ENCODE peak calls at places on chromosomes 1 and 21, in seven cellular contexts. B, S, M, J, A, K and X are unnamed samples.

GRCh38 chr1:206012086-206012859 is 9.1 kb upstream of the RAB7B start:
- DNase-seq in B (no peak), S (no peak), M (no peak), J (no peak), A (no peak), K (no peak), X (no peak)

GRCh38 chr1:167252986-167253385 is 32.3 kb downstream of the POU2F1 start:
- DNase-seq in B (no peak), S (no peak), M (no peak), J (no peak), A (no peak), K (no peak), X (no peak)

GRCh38 chr1:223123238-223123976 is 19.6 kb downstream of the TLR5 start:
- DNase-seq in B (peak), S (peak), M (peak), J (peak), A (no peak), K (peak), X (peak)

GRCh38 chr1:197367631-197368030 is 99.6 kb downstream of the CRB1 start:
- DNase-seq in B (no peak), S (no peak), M (no peak), J (peak), A (no peak), K (no peak), X (no peak)

GRCh38 chr21:29313662-29314408 is 15.1 kb downstream of the BACH1 start:
- DNase-seq in B (no peak), S (no peak), M (no peak), J (no peak), A (no peak), K (no peak), X (no peak)

GRCh38 chr1:204846546-204846945 is 24.1 kb upstream of the NFASC start:
- DNase-seq in B (no peak), S (no peak), M (no peak), J (no peak), A (no peak), K (no peak), X (no peak)

GRCh38 chr1:230459463-230459862 is 33.3 kb upstream of the PGBD5 start:
- DNase-seq in B (no peak), S (peak), M (no peak), J (no peak), A (peak), K (no peak), X (no peak)

GRCh38 chr21:36706951-36707762 is 8.2 kb downstream of the SIM2 start:
- DNase-seq in B (no peak), S (peak), M (no peak), J (no peak), A (no peak), K (no peak), X (no peak)

GRCh38 chr1:216183007-216183406 is 240.2 kb downstream of the USH2A start:
- DNase-seq in B (no peak), S (peak), M (peak), J (no peak), A (peak), K (no peak), X (no peak)

GRCh38 chr21:31914472-31914871 is 41.7 kb downstream of the HUNK start:
- DNase-seq in B (no peak), S (no peak), M (no peak), J (no peak), A (no peak), K (no peak), X (no peak)

GRCh38 chr1:152003846-152004442 is 10.3 kb upstream of the S100A10 start:
- DNase-seq in B (no peak), S (no peak), M (no peak), J (no peak), A (no peak), K (no peak), X (no peak)

GRCh38 chr1:205582471-205583291 is 49.1 kb downstream of the ELK4 start:
- DNase-seq in B (no peak), S (no peak), M (no peak), J (no peak), A (no peak), K (no peak), X (no peak)

GRCh38 chr1:114669562-114670082 is at the start of gene DENND2C:
- DNase-seq in B (no peak), S (no peak), M (no peak), J (no peak), A (peak), K (no peak), X (no peak)

GRCh38 chr1:68470388-68470970 is 20.7 kb upstream of the RPE65 start:
- DNase-seq in B (no peak), S (peak), M (peak), J (no peak), A (peak), K (no peak), X (no peak)

GRCh38 chr1:32881871-32882850 is 4.1 kb upstream of the HPCA start:
- DNase-seq in B (no peak), S (no peak), M (no peak), J (peak), A (no peak), K (no peak), X (no peak)

GRCh38 chr1:19466112-19466561 is 19.2 kb downstream of the CAPZB start:
- DNase-seq in B (no peak), S (no peak), M (no peak), J (no peak), A (no peak), K (no peak), X (no peak)

GRCh38 chr1:168482106-168482505 is 61.7 kb downstream of the XCL2 start:
- DNase-seq in B (no peak), S (no peak), M (no peak), J (no peak), A (no peak), K (no peak), X (no peak)

GRCh38 chr1:109879881-109880525 is 30.6 kb upstream of the CSF1 start:
- DNase-seq in B (no peak), S (no peak), M (no peak), J (no peak), A (no peak), K (no peak), X (no peak)

GRCh38 chr1:100539836-100540536 is 2.0 kb downstream of the GPR88 start:
- DNase-seq in B (no peak), S (peak), M (no peak), J (no peak), A (no peak), K (peak), X (no peak)

GRCh38 chr21:38524168-38525153 is 26.2 kb upstream of the ERG start:
- DNase-seq in B (no peak), S (no peak), M (no peak), J (no peak), A (no peak), K (no peak), X (no peak)